ENCODE peak calls at places on chromosomes 7 and 10, in nine cellular contexts. D, L, R, Q, B, A, E, S and W are unnamed samples.
A peak's percentile ranks its signal among the peaks of the same experiment; 100 is the strongest.

GRCh38 chr7:91759205-91759863 is 121.2 kb downstream of the MTERF1 start:
- DNase-seq in A (no peak), D (peak; percentile 55), R (no peak), Q (no peak), E (peak; percentile 19), B (peak; percentile 94), S (no peak), L (no peak), W (no peak)

GRCh38 chr10:99906470-99906869 is 103.3 kb downstream of the DNMBP start:
- DNase-seq in Q (peak; percentile 79), L (no peak), E (no peak), A (no peak), R (no peak), S (no peak), B (no peak), D (peak; percentile 13), W (no peak)

GRCh38 chr7:142556745-142557144 is 192.5 kb upstream of the PRSS1 start:
- DNase-seq in R (peak; percentile 77), E (peak; percentile 67), S (no peak), B (peak; percentile 83), D (peak; percentile 80), Q (peak; percentile 93), A (no peak), L (peak; percentile 10), W (no peak)

GRCh38 chr10:132551093-132551807 is 13.7 kb downstream of the INPP5A start:
- DNase-seq in L (no peak), E (no peak), A (no peak), S (peak; percentile 59), Q (peak; percentile 26), B (peak; percentile 33), R (no peak), D (no peak), W (peak; percentile 17)

GRCh38 chr7:28107960-28108359 is 72.6 kb downstream of the JAZF1 start:
- DNase-seq in E (no peak), Q (no peak), S (no peak), R (no peak), B (no peak), A (no peak), D (no peak), L (no peak), W (no peak)

GRCh38 chr7:125370502-125370901 is 440.9 kb upstream of the POT1 start:
- DNase-seq in S (no peak), R (no peak), A (no peak), Q (no peak), E (no peak), L (no peak), D (no peak), B (no peak), W (no peak)

GRCh38 chr10:48683424-48683823 is 1.2 kb upstream of the WDFY4 start:
- DNase-seq in R (no peak), Q (no peak), E (no peak), L (no peak), B (no peak), S (no peak), D (no peak), A (no peak), W (no peak)

GRCh38 chr7:111853231-111853990 is 291.1 kb upstream of the IMMP2L start:
- DNase-seq in R (no peak), S (no peak), Q (peak; percentile 37), E (no peak), B (no peak), L (no peak), A (no peak), D (no peak), W (no peak)

GRCh38 chr10:16521311-16522016 is at the start of gene C1QL3:
- DNase-seq in L (peak; percentile 19), A (no peak), D (no peak), B (no peak), Q (peak; percentile 27), E (no peak), S (peak; percentile 57), R (no peak), W (peak; percentile 44)

GRCh38 chr7:28802450-28802849 is 155.7 kb downstream of the TRIL start:
- DNase-seq in E (no peak), R (peak; percentile 8), A (no peak), L (no peak), Q (no peak), D (no peak), S (no peak), B (no peak), W (no peak)

GRCh38 chr10:114015708-114016107 is 28.0 kb upstream of the ADRB1 start:
- DNase-seq in D (no peak), R (no peak), B (no peak), S (no peak), A (no peak), E (no peak), Q (no peak), L (no peak), W (no peak)

GRCh38 chr7:6510476-6511133 is 40.7 kb downstream of the GRID2IP start:
- DNase-seq in S (no peak), A (no peak), D (no peak), E (no peak), L (no peak), Q (no peak), R (no peak), B (no peak), W (no peak)

GRCh38 chr7:139232893-139233292 is 1.9 kb downstream of the UBN2 start:
- DNase-seq in S (no peak), Q (peak; percentile 29), E (no peak), L (no peak), B (no peak), D (no peak), A (no peak), R (no peak), W (no peak)

GRCh38 chr7:155533120-155533826 is 13.1 kb downstream of the CNPY1 start:
- DNase-seq in Q (no peak), R (no peak), L (no peak), D (no peak), B (no peak), E (no peak), A (no peak), S (no peak), W (peak; percentile 51)

GRCh38 chr10:60237977-60238376 is 151.7 kb downstream of the ANK3 start:
- DNase-seq in R (no peak), D (no peak), L (no peak), S (no peak), E (no peak), Q (no peak), A (no peak), B (no peak), W (no peak)

GRCh38 chr7:105408791-105409410 is 20.2 kb upstream of the SRPK2 start:
- DNase-seq in Q (no peak), L (no peak), R (no peak), E (no peak), D (no peak), S (no peak), B (no peak), A (no peak), W (no peak)

GRCh38 chr7:142790565-142790964 is 19.8 kb downstream of the PRSS2 start:
- DNase-seq in Q (no peak), L (no peak), B (peak; percentile 46), S (no peak), D (no peak), A (no peak), E (no peak), R (no peak), W (no peak)

GRCh38 chr7:142535123-142535779 is 214.0 kb upstream of the PRSS1 start:
- DNase-seq in B (peak; percentile 81), A (peak; percentile 30), R (peak; percentile 84), E (peak; percentile 67), Q (peak; percentile 83), L (peak; percentile 77), D (peak; percentile 85), S (peak; percentile 83), W (peak; percentile 31)

GRCh38 chr10:89837173-89838001 is 136.0 kb downstream of the KIF20B start:
- DNase-seq in Q (peak; percentile 9), E (peak; percentile 31), D (no peak), B (peak; percentile 5), R (no peak), A (no peak), L (peak; percentile 29), S (peak; percentile 55), W (no peak)

GRCh38 chr7:50818324-50818723 is 35.6 kb upstream of the GRB10 start:
- DNase-seq in S (no peak), R (no peak), E (no peak), L (no peak), Q (no peak), A (no peak), B (no peak), D (no peak), W (no peak)

GRCh38 chr7:25638042-25638441 is 409.8 kb upstream of the NPVF start:
- DNase-seq in E (no peak), L (no peak), Q (no peak), A (no peak), R (no peak), D (no peak), B (no peak), S (no peak), W (no peak)

GRCh38 chr10:95312986-95313495 is 22.2 kb upstream of the PDLIM1 start:
- DNase-seq in L (no peak), A (no peak), S (no peak), R (no peak), Q (no peak), D (no peak), B (no peak), E (no peak), W (no peak)

GRCh38 chr7:16268821-16269768 is 152.2 kb downstream of the CRPPA start:
- DNase-seq in Q (peak; percentile 20), B (no peak), A (no peak), E (no peak), D (no peak), L (no peak), S (no peak), R (no peak), W (no peak)

GRCh38 chr7:50632561-50633413 is 67.6 kb upstream of the DDC start:
- DNase-seq in B (peak; percentile 52), A (no peak), L (peak; percentile 45), Q (peak; percentile 58), S (peak; percentile 64), D (peak; percentile 0), E (peak; percentile 62), R (no peak), W (peak; percentile 44)

GRCh38 chr10:30984563-30985328 is 46.9 kb downstream of the ZNF438 start:
- DNase-seq in L (no peak), E (no peak), B (no peak), A (no peak), D (no peak), Q (peak; percentile 46), R (no peak), S (no peak), W (no peak)

GRCh38 chr7:142488234-142488633 is 230.4 kb upstream of the PRSS58 start:
- DNase-seq in A (no peak), E (no peak), B (no peak), L (no peak), S (no peak), R (no peak), Q (no peak), D (no peak), W (no peak)

GRCh38 chr10:97673736-97674525 is 13.1 kb downstream of the AVPI1 start:
- DNase-seq in S (no peak), Q (peak; percentile 56), E (no peak), D (no peak), R (no peak), L (no peak), B (peak; percentile 19), A (no peak), W (no peak)

GRCh38 chr7:100127866-100128601 is 1.3 kb downstream of the MBLAC1 start:
- DNase-seq in L (no peak), R (no peak), A (no peak), B (peak; percentile 66), S (peak; percentile 51), D (no peak), Q (no peak), E (no peak), W (no peak)